ENCODE peak calls at places on chromosomes 3 and 15, in ten cellular contexts. D, M, E, B, Q, U, T, Y, I and A are unnamed samples.
A peak's percentile ranks its signal among the peaks of the same experiment; 100 is the strongest.

GRCh38 chr3:107990433-107990832 is 100.4 kb downstream of the CD47 start:
- DNase-seq in I (no peak), E (no peak), T (no peak), M (no peak), D (no peak), Y (no peak), U (no peak), B (no peak), Q (no peak), A (no peak)

GRCh38 chr3:14484741-14485140 is 55.4 kb downstream of the GRIP2 start:
- DNase-seq in Y (no peak), U (no peak), M (no peak), Q (no peak), B (no peak), E (no peak), I (no peak), T (peak; percentile 82), D (no peak), A (no peak)

GRCh38 chr3:169769287-169770181 is at the start of gene ACTRT3:
- DNase-seq in I (peak; percentile 51), B (peak; percentile 67), E (peak; percentile 51), U (peak; percentile 62), Q (peak; percentile 71), T (no peak), Y (peak; percentile 78), M (peak; percentile 87), D (peak; percentile 63), A (peak; percentile 81)

GRCh38 chr3:134453631-134454030 is 32.2 kb downstream of the ANAPC13 start:
- DNase-seq in U (no peak), T (no peak), B (no peak), D (no peak), E (no peak), Q (no peak), Y (no peak), M (no peak), I (no peak), A (no peak)

GRCh38 chr3:82078246-82078645 is 316.8 kb upstream of the GBE1 start:
- DNase-seq in Y (no peak), T (no peak), I (no peak), B (no peak), M (no peak), Q (no peak), D (no peak), E (no peak), U (no peak), A (no peak)

GRCh38 chr3:63937661-63938651 is 25.8 kb upstream of the SCAANT1 start:
- DNase-seq in U (no peak), Y (no peak), M (no peak), T (no peak), E (no peak), D (peak; percentile 54), B (no peak), I (peak; percentile 28), Q (no peak), A (no peak)

GRCh38 chr15:81001180-81002003 is 669 bp downstream of the TLNRD1 start:
- DNase-seq in Q (peak; percentile 37), T (peak; percentile 89), E (peak; percentile 57), D (peak; percentile 47), B (peak; percentile 75), I (peak; percentile 58), U (peak; percentile 77), Y (peak; percentile 66), M (peak; percentile 82), A (peak; percentile 72)

GRCh38 chr15:72585659-72586058 is 68.8 kb upstream of the GOLGA6B start:
- DNase-seq in T (no peak), M (no peak), U (no peak), B (no peak), Y (no peak), I (no peak), E (no peak), Q (no peak), D (no peak), A (no peak)

GRCh38 chr3:45553469-45553974 is 41.0 kb upstream of the LIMD1 start:
- DNase-seq in E (peak; percentile 68), Q (no peak), T (peak; percentile 32), I (no peak), D (peak; percentile 40), Y (peak; percentile 64), M (no peak), U (no peak), B (no peak), A (peak; percentile 27)

GRCh38 chr15:79099692-79100091 is 9.1 kb upstream of the RASGRF1 start:
- DNase-seq in M (no peak), B (no peak), I (no peak), E (no peak), D (no peak), Y (peak; percentile 52), U (no peak), Q (no peak), T (no peak), A (no peak)

GRCh38 chr3:34020761-34021635 is 222.6 kb downstream of the PDCD6IP start:
- DNase-seq in M (no peak), U (no peak), T (no peak), D (no peak), Q (no peak), B (no peak), I (no peak), Y (no peak), E (no peak), A (no peak)

GRCh38 chr3:184523825-184524615 is 37.6 kb upstream of the EPHB3 start:
- DNase-seq in I (no peak), M (no peak), T (no peak), Q (no peak), E (no peak), B (peak; percentile 54), Y (no peak), D (peak; percentile 65), U (no peak), A (no peak)

GRCh38 chr15:57743424-57743823 is 36.9 kb downstream of the POLR2M start:
- DNase-seq in M (no peak), B (no peak), I (no peak), U (no peak), Q (no peak), E (no peak), T (no peak), D (no peak), Y (peak; percentile 9), A (no peak)

DNA sequence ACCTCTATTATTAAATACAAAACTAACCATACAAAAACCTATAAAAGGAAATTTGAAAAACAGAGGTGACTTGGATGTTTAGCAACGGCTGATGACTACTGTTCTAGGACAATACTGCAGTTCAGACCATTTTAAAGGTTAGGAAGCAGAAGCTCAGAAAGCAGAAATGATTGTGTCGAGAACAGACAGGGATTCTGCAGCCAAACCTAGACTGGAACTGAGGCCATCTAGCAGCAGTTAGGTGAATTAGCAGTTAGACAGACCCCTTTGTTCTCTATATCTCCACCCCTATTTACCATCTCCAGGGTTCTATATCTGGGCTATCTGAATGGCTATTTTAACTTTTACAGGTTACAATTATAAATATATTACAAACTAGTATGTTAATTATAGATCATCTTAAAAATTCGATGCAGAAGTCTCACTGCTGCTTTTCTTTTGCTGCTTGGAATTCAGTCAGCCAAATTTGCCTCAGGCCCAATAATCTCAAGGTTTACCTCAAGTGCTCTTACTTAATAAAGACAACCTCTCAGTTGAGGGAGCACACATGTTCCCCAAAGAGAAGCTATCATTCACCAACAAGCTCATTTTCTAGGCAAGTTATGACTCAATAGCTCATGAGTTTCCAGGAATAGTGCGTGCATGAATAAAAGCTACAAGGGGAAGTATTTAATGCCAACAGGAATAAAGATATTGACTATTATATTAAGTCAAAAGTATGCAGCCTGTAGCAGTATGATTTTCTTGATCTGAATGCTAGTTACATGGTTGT is 9.3 kb upstream of the IL1RAP start:
- DNase-seq in I (no peak), E (no peak), U (no peak), D (peak; percentile 68), Q (no peak), Y (peak; percentile 18), T (no peak), B (no peak), M (no peak), A (no peak)
- TF ChIP-seq CTCF in I (no peak), E (no peak), U (no peak), D (peak; percentile 32), Q (no peak), Y (no peak), T (peak; percentile 34), B (no peak), M (no peak), A (no peak)

GRCh38 chr15:33639968-33640367 is 328.3 kb upstream of the CHRM5 start:
- DNase-seq in M (no peak), Y (no peak), E (no peak), T (no peak), B (no peak), D (no peak), I (no peak), U (no peak), Q (no peak), A (peak; percentile 30)
- TF ChIP-seq CTCF in M (no peak), Y (no peak), E (no peak), T (no peak), B (no peak), D (no peak), I (no peak), U (no peak), Q (no peak), A (no peak)

DNA sequence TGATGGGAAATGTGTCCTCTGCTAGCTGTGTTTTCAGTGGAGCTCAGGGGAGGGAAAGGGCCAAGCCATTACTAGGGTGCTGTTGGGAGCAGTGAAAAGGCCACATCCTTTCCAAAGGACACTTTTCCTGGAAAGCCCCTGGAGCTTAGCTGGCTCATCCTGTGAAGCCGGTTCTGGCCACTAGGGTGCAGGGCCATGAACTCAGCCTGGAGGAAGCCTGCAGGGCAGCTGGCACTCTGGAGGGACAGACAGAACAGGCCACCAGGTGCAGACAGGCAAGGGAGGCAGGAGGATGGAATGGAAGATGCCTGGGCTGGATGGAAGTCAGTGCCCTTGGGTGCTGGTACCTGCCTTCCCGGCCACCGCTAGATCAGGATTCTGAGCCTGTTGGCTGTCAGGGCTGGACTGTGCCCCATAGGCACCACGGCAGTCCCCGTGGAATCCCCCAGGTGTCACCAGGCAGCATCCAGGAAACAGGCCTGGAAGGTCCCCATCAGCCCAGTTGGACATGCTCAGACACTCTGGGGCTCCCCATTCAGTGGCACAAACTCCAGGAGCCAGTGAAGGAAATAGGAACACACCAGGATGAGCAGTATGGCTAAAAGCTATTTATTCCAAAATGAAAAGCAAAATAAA is 76.2 kb upstream of the C2CD4B start:
- DNase-seq in T (no peak), D (no peak), E (no peak), B (no peak), Q (peak; percentile 9), Y (peak; percentile 32), I (no peak), M (no peak), U (no peak), A (peak; percentile 61)
- TF ChIP-seq CTCF in T (peak; percentile 22), D (peak; percentile 46), E (no peak), B (no peak), Q (peak; percentile 46), Y (peak; percentile 51), I (no peak), M (no peak), U (no peak), A (peak; percentile 36)

DNA sequence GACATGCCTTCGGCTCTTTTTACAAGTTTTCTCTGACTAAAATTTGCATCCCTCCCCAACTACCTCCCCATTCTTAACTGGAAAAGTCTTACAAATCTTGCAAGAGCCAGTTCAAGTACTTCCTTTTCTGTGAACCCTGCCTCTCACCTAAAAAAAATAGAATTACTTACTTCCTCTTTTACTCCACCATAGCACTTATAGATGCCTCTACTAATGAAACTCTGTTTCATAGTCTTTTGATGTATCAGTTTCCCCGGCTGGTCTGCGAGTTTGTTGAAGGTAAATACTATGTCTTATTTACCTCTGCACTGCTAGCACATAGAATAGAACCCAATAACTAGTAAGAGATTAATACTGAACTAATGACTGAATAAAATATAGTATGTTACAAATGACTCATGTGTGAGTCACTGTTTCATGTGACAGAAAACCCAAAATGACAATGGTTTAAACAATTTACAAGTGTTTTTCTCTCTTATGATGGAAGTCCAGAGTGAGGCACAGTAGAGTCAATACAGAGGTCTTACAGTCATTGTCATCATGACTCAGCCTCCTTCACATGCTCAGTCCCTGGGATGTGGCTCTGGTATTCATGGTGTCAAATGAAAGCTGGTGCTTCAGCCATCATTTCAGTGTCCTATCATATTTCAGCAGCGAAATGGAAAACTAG is 393.5 kb downstream of the RSL24D1 start:
- DNase-seq in B (no peak), Y (no peak), E (no peak), M (no peak), Q (no peak), U (no peak), T (no peak), D (peak; percentile 8), I (no peak), A (no peak)
- TF ChIP-seq CTCF in B (no peak), Y (no peak), E (no peak), M (no peak), Q (no peak), U (no peak), T (no peak), D (no peak), I (no peak), A (no peak)